ENCODE peak calls at places on chromosome 7, in six cellular contexts. B, Y, C, V, N and J are unnamed samples.

GRCh38 chr7:21912305-21912704 is 33.4 kb downstream of the CDCA7L start:
- DNase-seq in Y (peak; percentile 49), V (no peak), B (no peak), C (no peak), N (no peak), J (no peak)

GRCh38 chr7:65554-65953 is 126.8 kb upstream of the FAM20C start:
- DNase-seq in V (no peak), Y (no peak), B (no peak), N (no peak), C (no peak), J (no peak)

GRCh38 chr7:69683002-69683401 is 84.7 kb downstream of the AUTS2 start:
- DNase-seq in N (no peak), B (no peak), V (no peak), Y (no peak), C (no peak), J (peak; percentile 41)

GRCh38 chr7:94368371-94368791 is 26.3 kb upstream of the COL1A2 start:
- DNase-seq in Y (no peak), V (no peak), C (no peak), N (no peak), B (no peak), J (peak; percentile 62)

GRCh38 chr7:102393467-102393866 is 2.7 kb upstream of the PRKRIP1 start:
- DNase-seq in Y (no peak), N (no peak), C (no peak), V (no peak), B (no peak), J (no peak)

GRCh38 chr7:78260826-78261225 is 462.3 kb downstream of the PHTF2 start:
- DNase-seq in N (no peak), V (no peak), Y (no peak), C (no peak), B (no peak), J (no peak)

GRCh38 chr7:112080974-112081373 is 125.2 kb downstream of the DOCK4 start:
- DNase-seq in C (no peak), Y (no peak), V (no peak), N (no peak), B (no peak), J (no peak)

GRCh38 chr7:116357776-116358670 is 141.5 kb upstream of the CAV2 start:
- DNase-seq in B (no peak), Y (no peak), V (no peak), N (no peak), C (no peak), J (no peak)

GRCh38 chr7:127514499-127514898 is 70.9 kb downstream of the GCC1 start:
- DNase-seq in B (peak; percentile 41), C (no peak), N (no peak), Y (no peak), V (no peak), J (peak; percentile 26)

GRCh38 chr7:867001-867405 is 9.4 kb upstream of the GET4 start:
- DNase-seq in C (no peak), Y (peak; percentile 76), B (no peak), N (no peak), V (no peak), J (no peak)